ENCODE peak calls at places on chromosomes 5 and 9, in nine cellular contexts. G is mucosa of descending colon; P is CD8-positive, alpha-beta memory T cell; Q is Karpas-422; E is SJSA1; H is CD8-positive, alpha-beta T cell; W is endodermal cell; B is PC-9; R is right lobe of liver. I is an unnamed sample.
A peak's percentile ranks its signal among the peaks of the same experiment; 100 is the strongest.

GRCh38 chr5:133754575-133755169 is 142.3 kb upstream of the FSTL4 start:
- DNase-seq in G (peak; percentile 47), P (no peak), H (peak; percentile 10), W (peak; percentile 86), B (no peak), Q (peak; percentile 69), E (no peak), R (no peak), I (no peak)

GRCh38 chr9:16459421-16460148 is 410.9 kb downstream of the BNC2 start:
- DNase-seq in B (no peak), E (no peak), R (no peak), G (no peak), H (no peak), Q (no peak), W (no peak), P (no peak), I (no peak)

GRCh38 chr9:116027511-116027910 is 126.1 kb upstream of the PAPPA start:
- DNase-seq in B (no peak), G (no peak), H (no peak), Q (no peak), W (no peak), P (no peak), E (no peak), R (no peak), I (no peak)

GRCh38 chr5:180625791-180626660 is 23.4 kb downstream of the FLT4 start:
- DNase-seq in R (no peak), W (no peak), B (no peak), G (no peak), P (no peak), Q (no peak), H (no peak), E (no peak), I (no peak)

GRCh38 chr9:109817846-109818472 is 38.0 kb downstream of the PALM2AKAP2 start:
- DNase-seq in Q (peak; percentile 90), R (no peak), P (no peak), H (no peak), G (peak; percentile 91), E (peak; percentile 89), B (peak; percentile 81), W (peak; percentile 86), I (peak; percentile 15)

GRCh38 chr9:137411670-137412380 is 11.1 kb downstream of the EXD3 start:
- DNase-seq in H (peak; percentile 28), B (peak; percentile 87), W (no peak), E (peak; percentile 98), Q (no peak), G (peak; percentile 63), P (no peak), R (peak; percentile 72), I (peak; percentile 86)

GRCh38 chr5:143464723-143465490 is 61.4 kb upstream of the NR3C1 start:
- DNase-seq in Q (no peak), H (no peak), G (no peak), B (no peak), W (no peak), E (no peak), R (no peak), P (no peak), I (no peak)

GRCh38 chr5:40652441-40653220 is 27.1 kb upstream of the PTGER4 start:
- DNase-seq in H (no peak), E (no peak), B (no peak), Q (no peak), W (no peak), P (no peak), R (no peak), G (peak; percentile 34), I (no peak)

GRCh38 chr5:83474170-83474796 is 2.7 kb downstream of the VCAN start:
- DNase-seq in G (peak; percentile 58), R (peak; percentile 67), B (peak; percentile 34), P (peak; percentile 5), E (peak; percentile 95), W (peak; percentile 98), Q (peak; percentile 43), H (no peak), I (no peak)

GRCh38 chr5:180116441-180117377 is 45.1 kb upstream of the RNF130 start:
- DNase-seq in G (peak; percentile 15), W (peak; percentile 65), R (peak; percentile 52), Q (no peak), E (no peak), P (no peak), H (no peak), B (peak; percentile 40), I (no peak)

GRCh38 chr5:76855961-76856360 is 6.1 kb downstream of the S100Z start:
- DNase-seq in H (peak; percentile 7), G (no peak), W (no peak), Q (no peak), B (no peak), E (no peak), R (no peak), P (peak; percentile 14), I (no peak)

GRCh38 chr5:16178745-16179372 is 732 bp downstream of the MARCHF11 start:
- DNase-seq in R (peak; percentile 70), Q (no peak), E (peak; percentile 56), W (peak; percentile 98), B (no peak), H (peak; percentile 12), G (peak; percentile 82), P (no peak), I (peak; percentile 86)

GRCh38 chr9:93697352-93698139 is 121.2 kb downstream of the PHF2 start:
- DNase-seq in G (peak; percentile 31), R (peak; percentile 35), P (no peak), Q (no peak), W (peak; percentile 26), H (no peak), E (no peak), B (no peak), I (no peak)

GRCh38 chr9:127915801-127916664 is 808 bp downstream of the ST6GALNAC4 start:
- DNase-seq in W (peak; percentile 59), Q (peak; percentile 90), H (peak; percentile 58), G (no peak), E (no peak), P (peak; percentile 62), R (no peak), B (no peak), I (peak; percentile 36)

GRCh38 chr5:133220851-133221674 is 169.2 kb downstream of the HSPA4 start:
- DNase-seq in E (peak; percentile 84), P (no peak), H (no peak), R (no peak), Q (no peak), G (no peak), W (peak; percentile 36), B (no peak), I (no peak)

GRCh38 chr9:104494808-104495207 is 9.3 kb upstream of the OR13F1 start:
- DNase-seq in P (no peak), Q (peak; percentile 63), E (no peak), W (no peak), G (no peak), B (no peak), H (no peak), R (no peak), I (no peak)

GRCh38 chr5:149831492-149831891 is 101.4 kb downstream of the PPARGC1B start:
- DNase-seq in E (peak; percentile 80), G (no peak), R (no peak), W (no peak), P (no peak), B (no peak), H (no peak), Q (peak; percentile 55), I (no peak)

GRCh38 chr5:173283318-173284288 is 44.6 kb downstream of the STC2 start:
- DNase-seq in B (peak; percentile 49), P (peak; percentile 43), H (peak; percentile 70), R (peak; percentile 74), Q (peak; percentile 82), W (peak; percentile 95), G (peak; percentile 68), E (peak; percentile 84), I (peak; percentile 85)

GRCh38 chr5:53463909-53464621 is 16.4 kb upstream of the FST start:
- DNase-seq in E (no peak), G (no peak), W (no peak), H (no peak), R (no peak), P (no peak), Q (no peak), B (no peak), I (no peak)

GRCh38 chr5:174323878-174324281 is 278.4 kb downstream of the NSG2 start:
- DNase-seq in P (no peak), G (no peak), H (no peak), E (no peak), W (peak; percentile 90), R (no peak), Q (peak; percentile 85), B (peak; percentile 63), I (no peak)

GRCh38 chr9:135273077-135273476 is 185.6 kb downstream of the OLFM1 start:
- DNase-seq in R (no peak), Q (no peak), E (no peak), B (no peak), G (no peak), W (no peak), P (no peak), H (no peak), I (no peak)
- H3K9me3 ChIP-seq in R (no peaks in the 10 kb centered on the region), Q (no peaks in the 10 kb centered on the region), E (no peaks in the 10 kb centered on the region), B (peaks cover 2% of the 10 kb centered on the region), G (no peaks in the 10 kb centered on the region), W (no peaks in the 10 kb centered on the region), P (no peaks in the 10 kb centered on the region), H (no peaks in the 10 kb centered on the region), I (no peaks in the 10 kb centered on the region)

DNA sequence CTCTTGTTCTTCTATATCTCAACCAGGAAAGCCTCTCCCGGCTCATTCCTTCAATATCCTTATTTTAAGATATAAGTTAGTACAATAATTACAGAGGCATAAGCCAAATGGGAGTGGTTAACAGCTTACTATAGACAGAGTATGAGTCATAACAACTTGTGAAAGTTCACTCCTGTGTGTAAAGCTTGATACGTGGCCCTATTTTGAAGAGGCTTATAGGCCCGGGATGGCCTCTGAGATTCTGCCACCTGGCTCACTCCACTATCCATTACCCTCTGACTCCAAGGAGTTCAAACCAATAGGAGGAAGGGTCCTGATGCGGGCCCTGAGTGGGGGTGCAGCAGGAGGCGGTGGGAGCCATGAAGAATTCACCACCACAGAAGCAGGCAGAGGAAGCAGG is 36.6 kb downstream of the B4GALT1 start:
- DNase-seq in W (no peak), G (peak; percentile 47), R (no peak), Q (no peak), E (no peak), B (peak; percentile 77), P (no peak), H (no peak), I (no peak)
- H3K4me1 ChIP-seq in W (peaks cover 9% of the 10 kb centered on the region), G (peaks cover 56% of the 10 kb centered on the region), R (no peaks in the 10 kb centered on the region), Q (no peaks in the 10 kb centered on the region), E (peaks cover 3% of the 10 kb centered on the region), B (peaks cover 53% of the 10 kb centered on the region), P (peaks cover 35% of the 10 kb centered on the region), H (peaks cover 16% of the 10 kb centered on the region), I (peaks cover 10% of the 10 kb centered on the region)

GRCh38 chr5:5799229-5799628 is 376.8 kb downstream of the ICE1 start:
- DNase-seq in W (no peak), Q (no peak), B (no peak), P (no peak), E (no peak), R (no peak), H (no peak), G (no peak), I (no peak)
- H3K9me3 ChIP-seq in W (no peaks in the 10 kb centered on the region), Q (no peaks in the 10 kb centered on the region), B (no peaks in the 10 kb centered on the region), P (no peaks in the 10 kb centered on the region), E (no peaks in the 10 kb centered on the region), R (no peaks in the 10 kb centered on the region), H (no peaks in the 10 kb centered on the region), G (no peaks in the 10 kb centered on the region), I (no peaks in the 10 kb centered on the region)

DNA sequence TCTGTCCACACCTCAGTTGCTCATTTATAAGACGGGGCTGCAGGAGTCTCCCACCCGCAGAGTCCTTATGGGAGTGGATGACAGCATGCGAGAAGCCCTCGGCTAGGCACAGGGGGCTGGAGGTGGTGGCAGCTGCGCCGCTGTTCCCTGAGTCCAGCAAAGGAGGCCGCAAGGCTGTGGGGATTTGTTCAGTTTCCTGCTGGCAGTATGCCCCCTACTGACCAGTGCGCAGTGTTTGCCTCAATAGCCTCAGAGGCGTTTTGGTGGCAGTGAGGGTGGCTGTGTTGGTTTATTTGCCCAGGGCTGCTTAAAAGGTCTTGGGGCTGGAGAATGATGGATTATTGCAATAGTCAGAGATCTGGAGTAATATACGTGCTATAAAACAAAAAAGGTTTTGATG is 176.3 kb upstream of the OTULINL start:
- DNase-seq in G (peak; percentile 25), E (no peak), Q (no peak), B (no peak), P (no peak), W (peak; percentile 66), H (no peak), R (no peak), I (no peak)
- H3K4me1 ChIP-seq in G (no peaks in the 10 kb centered on the region), E (peaks cover 25% of the 10 kb centered on the region), Q (no peaks in the 10 kb centered on the region), B (no peaks in the 10 kb centered on the region), P (no peaks in the 10 kb centered on the region), W (no peaks in the 10 kb centered on the region), H (no peaks in the 10 kb centered on the region), R (no peaks in the 10 kb centered on the region), I (peaks cover 17% of the 10 kb centered on the region)